ENCODE peak calls at places on chromosome 22, in eight cellular contexts. R, X, Q, M, A, G, N and V are unnamed samples.

GRCh38 chr22:41915035-41915782 is at the start of gene SHISA8:
- DNase-seq in R (peak; percentile 86), X (peak; percentile 47), Q (no peak), M (peak; percentile 80), A (peak; percentile 47), G (no peak), N (no peak), V (no peak)

GRCh38 chr22:37544955-37545702 is 15.2 kb upstream of the CDC42EP1 start:
- DNase-seq in R (peak; percentile 90), X (peak; percentile 68), Q (peak; percentile 83), M (no peak), A (peak; percentile 87), G (no peak), N (peak; percentile 65), V (no peak)

GRCh38 chr22:23712256-23712655 is 21.4 kb downstream of the RGL4 start:
- DNase-seq in R (peak; percentile 43), X (no peak), Q (no peak), M (no peak), A (no peak), G (no peak), N (no peak), V (no peak)

GRCh38 chr22:41782316-41782715 is 18.2 kb upstream of the CCDC134 start:
- DNase-seq in R (no peak), X (no peak), Q (no peak), M (no peak), A (no peak), G (no peak), N (no peak), V (no peak)

GRCh38 chr22:41619979-41620645 is 731 bp downstream of the DESI1 start:
- DNase-seq in R (peak; percentile 73), X (peak; percentile 36), Q (peak; percentile 78), M (peak; percentile 66), A (peak; percentile 46), G (no peak), N (no peak), V (no peak)

GRCh38 chr22:20141186-20142077 is 9.4 kb downstream of the CCDC188 start:
- DNase-seq in R (no peak), X (no peak), Q (no peak), M (no peak), A (no peak), G (no peak), N (no peak), V (no peak)

GRCh38 chr22:46758867-46759290 is 3.6 kb upstream of the TBC1D22A start:
- DNase-seq in R (peak; percentile 65), X (no peak), Q (no peak), M (no peak), A (peak; percentile 54), G (no peak), N (peak; percentile 62), V (peak; percentile 32)

GRCh38 chr22:39254789-39255298 is 10.1 kb upstream of the PDGFB start:
- DNase-seq in R (no peak), X (no peak), Q (no peak), M (peak; percentile 77), A (peak; percentile 46), G (no peak), N (no peak), V (no peak)

GRCh38 chr22:19809741-19810140 is 44.9 kb downstream of the GNB1L start:
- DNase-seq in R (peak; percentile 26), X (no peak), Q (no peak), M (no peak), A (no peak), G (no peak), N (no peak), V (no peak)

GRCh38 chr22:38432264-38432663 is 22.7 kb downstream of the KCNJ4 start:
- DNase-seq in R (no peak), X (no peak), Q (no peak), M (no peak), A (no peak), G (no peak), N (no peak), V (no peak)

GRCh38 chr22:40120783-40121182 is 56.9 kb upstream of the TNRC6B start:
- DNase-seq in R (no peak), X (no peak), Q (no peak), M (no peak), A (no peak), G (no peak), N (no peak), V (no peak)

GRCh38 chr22:45476814-45477213 is 25.9 kb upstream of the FBLN1 start:
- DNase-seq in R (no peak), X (no peak), Q (no peak), M (no peak), A (no peak), G (no peak), N (peak; percentile 33), V (no peak)

GRCh38 chr22:37337204-37337943 is 55.1 kb downstream of the CYTH4 start:
- DNase-seq in R (no peak), X (no peak), Q (no peak), M (no peak), A (peak; percentile 78), G (no peak), N (peak; percentile 49), V (no peak)

GRCh38 chr22:23557036-23557435 is 23.1 kb downstream of the IGLL1 start:
- DNase-seq in R (no peak), X (no peak), Q (peak; percentile 32), M (no peak), A (no peak), G (peak; percentile 62), N (no peak), V (no peak)

GRCh38 chr22:31099386-31099785 is 8.0 kb downstream of the SELENOM start:
- DNase-seq in R (no peak), X (no peak), Q (no peak), M (no peak), A (no peak), G (no peak), N (peak; percentile 48), V (no peak)

GRCh38 chr22:42013385-42013784 is 14.8 kb downstream of the WBP2NL start:
- DNase-seq in R (no peak), X (no peak), Q (no peak), M (no peak), A (no peak), G (no peak), N (no peak), V (no peak)

GRCh38 chr22:18927573-18927972 is 8.5 kb downstream of the PRODH start:
- DNase-seq in R (no peak), X (no peak), Q (no peak), M (no peak), A (no peak), G (no peak), N (no peak), V (no peak)

GRCh38 chr22:36311386-36312085 is 58.6 kb downstream of the APOL1 start:
- DNase-seq in R (no peak), X (no peak), Q (no peak), M (no peak), A (peak; percentile 72), G (no peak), N (no peak), V (no peak)

GRCh38 chr22:46481386-46481785 is 56.0 kb downstream of the CELSR1 start:
- DNase-seq in R (no peak), X (no peak), Q (no peak), M (no peak), A (no peak), G (no peak), N (no peak), V (no peak)

GRCh38 chr22:34579519-34579918 is 486.4 kb upstream of the ISX start:
- DNase-seq in R (no peak), X (no peak), Q (no peak), M (no peak), A (no peak), G (no peak), N (no peak), V (no peak)

GRCh38 chr22:37472418-37473006 is 13.7 kb downstream of the MFNG start:
- DNase-seq in R (no peak), X (no peak), Q (no peak), M (no peak), A (peak; percentile 56), G (no peak), N (peak; percentile 23), V (no peak)

GRCh38 chr22:19271856-19272535 is 19.5 kb downstream of the CLTCL1 start:
- DNase-seq in R (no peak), X (no peak), Q (no peak), M (no peak), A (no peak), G (no peak), N (no peak), V (peak; percentile 62)

GRCh38 chr22:24437820-24438328 is 10.5 kb downstream of the ADORA2A start:
- DNase-seq in R (no peak), X (no peak), Q (no peak), M (peak; percentile 58), A (peak; percentile 29), G (no peak), N (no peak), V (peak; percentile 7)

GRCh38 chr22:17891427-17892167 is 117.3 kb upstream of the BID start:
- DNase-seq in R (no peak), X (peak; percentile 71), Q (no peak), M (no peak), A (no peak), G (no peak), N (no peak), V (no peak)
- H3K36me3 ChIP-seq in R (no peaks in the 10 kb centered on the region), X (peaks cover 67% of the 10 kb centered on the region), Q (peaks cover 30% of the 10 kb centered on the region), M (no peaks in the 10 kb centered on the region), A (peaks cover 3% of the 10 kb centered on the region), G (peaks cover 68% of the 10 kb centered on the region), N (peaks cover 3% of the 10 kb centered on the region), V (peaks cover 4% of the 10 kb centered on the region)

GRCh38 chr22:21447694-21448402 is 19.3 kb upstream of the TMEM191C start:
- DNase-seq in R (peak; percentile 75), X (no peak), Q (peak; percentile 61), M (no peak), A (no peak), G (peak; percentile 73), N (no peak), V (no peak)
- TF ChIP-seq CTCF in R (no peak), X (no peak), Q (no peak), M (peak; percentile 33), A (no peak), G (no peak), N (no peak), V (peak; percentile 56)

DNA sequence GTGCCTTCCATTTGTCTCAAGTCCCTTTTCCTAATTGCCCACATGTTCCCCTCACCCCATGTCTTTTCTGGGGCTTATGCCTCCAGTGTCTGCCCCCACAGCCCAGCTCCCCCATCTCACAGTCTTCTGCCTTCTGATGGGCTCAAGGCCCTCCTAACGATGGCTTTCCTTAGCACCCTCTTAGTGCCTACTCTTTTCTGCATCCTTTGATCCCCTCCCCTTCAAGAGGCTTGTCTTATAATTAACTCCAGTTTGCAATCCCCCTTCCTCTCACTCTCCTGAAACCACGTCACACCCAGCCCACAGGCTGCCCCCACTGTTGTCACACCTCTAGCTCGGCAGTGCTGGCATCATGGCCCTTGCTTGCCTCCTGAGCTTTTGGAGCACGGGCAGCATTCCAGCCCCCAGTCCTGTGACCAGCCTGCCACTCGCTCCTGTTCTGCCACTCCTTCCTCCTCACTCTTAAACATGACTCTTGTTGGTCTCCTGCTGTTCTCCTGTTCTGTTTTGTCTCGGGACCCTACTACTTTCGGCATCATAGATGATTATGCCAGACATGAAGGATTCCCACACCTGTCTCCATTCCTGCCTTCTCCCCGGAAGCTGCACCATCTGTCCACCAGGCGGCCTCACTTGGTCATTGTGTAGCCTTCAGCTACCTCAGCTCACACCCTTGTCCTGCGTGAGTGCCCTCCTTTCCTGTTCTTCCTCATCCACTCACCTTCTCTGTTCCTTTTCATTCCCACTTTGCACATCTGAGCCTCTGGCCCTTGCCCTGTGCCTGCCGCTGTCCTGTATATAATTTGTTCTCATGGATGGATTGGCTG is 26.1 kb downstream of the UBE2L3 start:
- DNase-seq in R (no peak), X (peak; percentile 75), Q (no peak), M (no peak), A (no peak), G (no peak), N (no peak), V (no peak)
- H3K36me3 ChIP-seq in R (no peaks in the 10 kb centered on the region), X (peaks cover 49% of the 10 kb centered on the region), Q (peaks cover 20% of the 10 kb centered on the region), M (peaks cover 24% of the 10 kb centered on the region), A (no peaks in the 10 kb centered on the region), G (peaks cover 45% of the 10 kb centered on the region), N (peaks cover 14% of the 10 kb centered on the region), V (peaks cover 2% of the 10 kb centered on the region)

GRCh38 chr22:43060213-43060612 is 29.0 kb downstream of the TTLL1 start:
- DNase-seq in R (peak; percentile 80), X (no peak), Q (no peak), M (peak; percentile 51), A (peak; percentile 56), G (no peak), N (peak; percentile 12), V (no peak)
- TF ChIP-seq CTCF in R (peak; percentile 17), X (peak; percentile 56), Q (no peak), M (peak; percentile 69), A (peak; percentile 92), G (peak; percentile 24), N (peak; percentile 42), V (peak; percentile 81)